ENCODE peak calls at places on chromosomes 1 and 21, in four cellular contexts. One of them, this sample, is unnamed.

GRCh38 chr1:231393668-231394067 is 28.4 kb downstream of the EGLN1 start:
- DNase-seq in HCT116: no peak
- DNase-seq in hepatocyte: peak
- DNase-seq in PC-3: no peak
- DNase-seq in this sample: no peak

GRCh38 chr1:221768444-221769066 is 26.7 kb upstream of the DUSP10 start:
- DNase-seq in HCT116: no peak
- DNase-seq in hepatocyte: no peak
- DNase-seq in PC-3: no peak
- DNase-seq in this sample: no peak

GRCh38 chr1:212727386-212728181 is 27.9 kb upstream of the BATF3 start:
- DNase-seq in HCT116: no peak
- DNase-seq in hepatocyte: no peak
- DNase-seq in PC-3: no peak
- DNase-seq in this sample: no peak

GRCh38 chr1:211591980-211592493 is 13.1 kb upstream of the SLC30A1 start:
- DNase-seq in HCT116: no peak
- DNase-seq in hepatocyte: peak
- DNase-seq in PC-3: peak
- DNase-seq in this sample: no peak

GRCh38 chr1:199067483-199067882 is 428.6 kb downstream of the PTPRC start:
- DNase-seq in HCT116: no peak
- DNase-seq in hepatocyte: no peak
- DNase-seq in PC-3: no peak
- DNase-seq in this sample: no peak

GRCh38 chr21:29307718-29308455 is 9.2 kb downstream of the BACH1 start:
- DNase-seq in HCT116: no peak
- DNase-seq in hepatocyte: no peak
- DNase-seq in PC-3: no peak
- DNase-seq in this sample: no peak

GRCh38 chr1:233019921-233020320 is 69.5 kb downstream of the NTPCR start:
- DNase-seq in HCT116: no peak
- DNase-seq in hepatocyte: no peak
- DNase-seq in PC-3: no peak
- DNase-seq in this sample: no peak

GRCh38 chr1:32071758-32072621 is 749 bp upstream of the TMEM39B start:
- DNase-seq in HCT116: no peak
- DNase-seq in hepatocyte: peak
- DNase-seq in PC-3: peak
- DNase-seq in this sample: peak

GRCh38 chr21:44366586-44367211 is 13.3 kb downstream of the TRPM2 start:
- DNase-seq in HCT116: no peak
- DNase-seq in hepatocyte: no peak
- DNase-seq in PC-3: no peak
- DNase-seq in this sample: no peak

GRCh38 chr1:71706030-71706671 is 576.2 kb downstream of the NEGR1 start:
- DNase-seq in HCT116: no peak
- DNase-seq in hepatocyte: peak
- DNase-seq in PC-3: no peak
- DNase-seq in this sample: no peak

GRCh38 chr1:232149302-232150201 is 480.4 kb downstream of the SIPA1L2 start:
- DNase-seq in HCT116: no peak
- DNase-seq in hepatocyte: no peak
- DNase-seq in PC-3: peak
- DNase-seq in this sample: no peak

GRCh38 chr1:84073266-84073665 is 70.8 kb upstream of the PRKACB start:
- DNase-seq in HCT116: no peak
- DNase-seq in hepatocyte: no peak
- DNase-seq in PC-3: no peak
- DNase-seq in this sample: no peak

GRCh38 chr1:12453400-12454343 is 164.3 kb downstream of the DHRS3 start:
- DNase-seq in HCT116: no peak
- DNase-seq in hepatocyte: no peak
- DNase-seq in PC-3: no peak
- DNase-seq in this sample: no peak

GRCh38 chr1:104172243-104172681 is 422.6 kb downstream of the AMY1C start:
- DNase-seq in HCT116: no peak
- DNase-seq in hepatocyte: no peak
- DNase-seq in PC-3: no peak
- DNase-seq in this sample: no peak

GRCh38 chr21:15197696-15198095 is 132.9 kb upstream of the NRIP1 start:
- DNase-seq in HCT116: no peak
- DNase-seq in hepatocyte: no peak
- DNase-seq in PC-3: no peak
- DNase-seq in this sample: no peak

GRCh38 chr1:89822109-89822962 is 1.5 kb downstream of the LRRC8D start:
- DNase-seq in HCT116: no peak
- DNase-seq in hepatocyte: no peak
- DNase-seq in PC-3: no peak
- DNase-seq in this sample: peak

GRCh38 chr1:242219298-242219901 is 220.5 kb upstream of the MAP1LC3C start:
- DNase-seq in HCT116: no peak
- DNase-seq in hepatocyte: no peak
- DNase-seq in PC-3: peak
- DNase-seq in this sample: no peak

GRCh38 chr1:6350416-6351088 is 43.0 kb downstream of the ACOT7 start:
- DNase-seq in HCT116: no peak
- DNase-seq in hepatocyte: no peak
- DNase-seq in PC-3: peak
- DNase-seq in this sample: no peak

GRCh38 chr1:51170342-51170741 is 65.7 kb upstream of the RNF11 start:
- DNase-seq in HCT116: no peak
- DNase-seq in hepatocyte: no peak
- DNase-seq in PC-3: peak
- DNase-seq in this sample: no peak

GRCh38 chr1:226542623-226543103 is 5.9 kb upstream of the STUM start:
- DNase-seq in HCT116: no peak
- DNase-seq in hepatocyte: no peak
- DNase-seq in PC-3: no peak
- DNase-seq in this sample: no peak

GRCh38 chr1:247281001-247281574 is 25.2 kb downstream of the VN1R5 start:
- DNase-seq in HCT116: no peak
- DNase-seq in hepatocyte: no peak
- DNase-seq in PC-3: no peak
- DNase-seq in this sample: no peak

DNA sequence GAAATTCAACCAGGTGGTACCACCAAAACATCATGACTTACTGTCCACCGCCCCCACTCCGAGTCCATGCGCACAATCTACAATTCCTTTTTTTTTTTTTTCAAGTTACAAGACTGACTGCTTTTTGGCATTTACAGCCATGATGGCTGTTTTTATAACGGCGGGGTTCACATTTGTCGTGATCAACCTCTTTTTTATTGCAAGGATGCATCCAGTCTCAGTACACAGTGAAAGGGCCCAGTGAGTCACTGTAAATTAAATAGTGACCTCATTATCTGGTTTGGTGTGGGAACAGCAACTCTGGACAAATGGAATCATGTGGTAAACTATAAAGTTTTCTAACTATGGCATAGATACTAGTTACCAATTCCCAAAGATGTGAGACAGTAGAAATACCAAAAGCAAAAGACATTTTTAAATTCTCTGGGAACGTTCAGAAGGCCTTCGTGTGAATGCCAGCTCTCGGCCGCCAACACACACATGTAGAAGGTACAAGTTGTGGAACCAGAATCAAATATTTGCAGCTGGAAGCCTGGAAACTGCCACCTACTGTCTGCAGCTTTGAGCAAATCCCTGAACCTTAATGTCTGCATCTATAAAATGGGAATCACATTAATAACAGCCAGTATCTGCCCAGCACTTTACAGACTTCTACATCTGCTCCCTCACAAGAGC is 4.9 kb downstream of the GLIS1 start:
- DNase-seq in HCT116: no peak
- DNase-seq in hepatocyte: no peak
- DNase-seq in PC-3: peak
- DNase-seq in this sample: no peak
- TF ChIP-seq EZH2phosphoT487 in HCT116: no peak
- TF ChIP-seq EZH2phosphoT487 in hepatocyte: no peak
- TF ChIP-seq EZH2phosphoT487 in PC-3: no peak
- TF ChIP-seq EZH2phosphoT487 in this sample: no peak

GRCh38 chr21:42051788-42052187 is 19.3 kb upstream of the UMODL1 start:
- DNase-seq in HCT116: no peak
- DNase-seq in hepatocyte: no peak
- DNase-seq in PC-3: no peak
- DNase-seq in this sample: no peak

GRCh38 chr21:42044871-42045495 is 26.1 kb upstream of the UMODL1 start:
- DNase-seq in HCT116: no peak
- DNase-seq in hepatocyte: no peak
- DNase-seq in PC-3: peak
- DNase-seq in this sample: no peak

GRCh38 chr21:42049578-42050430 is 21.3 kb upstream of the UMODL1 start:
- DNase-seq in HCT116: no peak
- DNase-seq in hepatocyte: no peak
- DNase-seq in PC-3: no peak
- DNase-seq in this sample: no peak

GRCh38 chr21:42048870-42049577 is 22.1 kb upstream of the UMODL1 start:
- DNase-seq in HCT116: no peak
- DNase-seq in hepatocyte: no peak
- DNase-seq in PC-3: no peak
- DNase-seq in this sample: no peak

GRCh38 chr21:42047821-42048613 is 23.1 kb upstream of the UMODL1 start:
- DNase-seq in HCT116: no peak
- DNase-seq in hepatocyte: no peak
- DNase-seq in PC-3: peak
- DNase-seq in this sample: no peak
- TF ChIP-seq CTCF in HCT116: no peak
- TF ChIP-seq CTCF in hepatocyte: no peak
- TF ChIP-seq CTCF in PC-3: no peak
- TF ChIP-seq CTCF in this sample: no peak

GRCh38 chr1:97867127-97867526 is 53.7 kb downstream of the DPYD start:
- DNase-seq in HCT116: no peak
- DNase-seq in hepatocyte: no peak
- DNase-seq in PC-3: no peak
- DNase-seq in this sample: no peak

GRCh38 chr1:97869441-97869840 is 51.4 kb downstream of the DPYD start:
- DNase-seq in HCT116: no peak
- DNase-seq in hepatocyte: no peak
- DNase-seq in PC-3: no peak
- DNase-seq in this sample: no peak

GRCh38 chr1:97875996-97876395 is 44.8 kb downstream of the DPYD start:
- DNase-seq in HCT116: no peak
- DNase-seq in hepatocyte: no peak
- DNase-seq in PC-3: peak
- DNase-seq in this sample: no peak

GRCh38 chr1:97864615-97865014 is 56.2 kb downstream of the DPYD start:
- DNase-seq in HCT116: no peak
- DNase-seq in hepatocyte: no peak
- DNase-seq in PC-3: no peak
- DNase-seq in this sample: no peak

GRCh38 chr1:97870574-97870973 is 50.3 kb downstream of the DPYD start:
- DNase-seq in HCT116: no peak
- DNase-seq in hepatocyte: no peak
- DNase-seq in PC-3: no peak
- DNase-seq in this sample: no peak
- H3K4me3 ChIP-seq in HCT116: no peak
- H3K4me3 ChIP-seq in hepatocyte: no peak
- H3K4me3 ChIP-seq in PC-3: no peak
- H3K4me3 ChIP-seq in this sample: no peak

DNA sequence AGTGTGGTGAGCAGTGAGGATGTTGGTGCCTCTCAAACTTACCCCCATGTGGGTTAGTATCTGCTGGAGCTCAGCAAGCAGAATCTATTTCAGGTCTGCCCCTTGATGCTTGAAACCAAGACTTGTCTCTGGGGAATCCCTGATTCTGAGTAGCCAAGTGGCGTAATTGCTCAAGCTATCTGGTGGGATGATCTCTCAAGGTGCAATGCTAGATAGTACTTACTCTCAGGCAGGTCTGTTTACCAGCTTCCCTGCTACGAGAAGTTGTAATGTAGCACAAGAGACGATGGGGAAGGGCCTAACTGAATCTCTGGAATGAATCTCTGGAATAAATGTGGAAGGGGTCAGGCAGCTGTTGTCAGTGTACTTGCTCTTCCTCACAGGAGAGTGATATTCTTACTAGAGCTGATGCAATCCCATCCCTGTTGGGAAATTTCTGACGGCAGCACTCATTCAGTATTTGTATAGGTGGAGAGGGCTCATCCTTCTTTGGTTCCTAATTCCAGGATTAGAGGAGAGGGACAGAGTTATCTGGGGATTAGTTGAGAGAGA is 65.4 kb downstream of the MACF1 start:
- DNase-seq in HCT116: no peak
- DNase-seq in hepatocyte: peak
- DNase-seq in PC-3: no peak
- DNase-seq in this sample: peak
- TF ChIP-seq EZH2phosphoT487 in HCT116: no peak
- TF ChIP-seq EZH2phosphoT487 in hepatocyte: no peak
- TF ChIP-seq EZH2phosphoT487 in PC-3: no peak
- TF ChIP-seq EZH2phosphoT487 in this sample: no peak

DNA sequence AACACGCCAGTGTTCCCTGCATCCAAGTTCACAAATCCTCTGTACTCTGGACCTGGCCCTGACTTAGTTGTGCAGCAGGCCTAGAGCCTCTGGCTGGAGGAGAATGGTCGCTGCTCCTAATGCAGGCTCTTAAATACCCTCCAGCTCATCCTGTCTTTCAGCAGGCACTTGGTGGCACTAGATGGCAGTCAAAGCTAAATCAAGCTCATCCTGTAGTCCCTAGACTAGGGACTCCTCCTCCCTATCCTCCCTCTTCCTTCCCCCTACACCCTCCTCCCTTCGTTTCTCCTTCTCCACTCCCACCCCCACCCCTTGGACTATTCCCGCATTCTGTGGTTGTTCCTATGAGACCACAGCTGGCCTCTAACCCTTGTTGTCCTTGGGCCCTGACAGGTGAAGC is 41.5 kb upstream of the MTR start:
- DNase-seq in HCT116: peak
- DNase-seq in hepatocyte: peak
- DNase-seq in PC-3: peak
- DNase-seq in this sample: peak
- TF ChIP-seq CTCF in HCT116: peak
- TF ChIP-seq CTCF in hepatocyte: peak
- TF ChIP-seq CTCF in PC-3: peak
- TF ChIP-seq CTCF in this sample: peak

GRCh38 chr1:3698660-3699408 is 46.5 kb downstream of the TP73 start:
- DNase-seq in HCT116: no peak
- DNase-seq in hepatocyte: no peak
- DNase-seq in PC-3: no peak
- DNase-seq in this sample: no peak
- H3K4me3 ChIP-seq in HCT116: no peak
- H3K4me3 ChIP-seq in hepatocyte: no peak
- H3K4me3 ChIP-seq in PC-3: no peak
- H3K4me3 ChIP-seq in this sample: no peak